ENCODE peak calls at places on chromosomes 11 and 22, in five cellular contexts. One of them, this sample, is unnamed. For H3K27me3, the result is how much of the 10 kb centered on the place peaks cover.

GRCh38 chr11:71080239-71081097 is 171.9 kb downstream of the SHANK2 start:
- DNase-seq in Peyer's patch: peak
- DNase-seq in fibroblast of lung: peak
- DNase-seq in BE2C: peak
- DNase-seq in tibial artery: peak
- DNase-seq in this sample: peak

GRCh38 chr11:19276859-19277808 is 36.4 kb upstream of the E2F8 start:
- DNase-seq in BE2C: no peak
- DNase-seq in fibroblast of lung: peak
- DNase-seq in tibial artery: no peak
- DNase-seq in Peyer's patch: peak
- DNase-seq in this sample: peak

GRCh38 chr11:61004841-61005240 is 33.4 kb downstream of the CD6 start:
- DNase-seq in tibial artery: no peak
- DNase-seq in fibroblast of lung: peak
- DNase-seq in BE2C: no peak
- DNase-seq in Peyer's patch: no peak
- DNase-seq in this sample: no peak

GRCh38 chr22:43743131-43743530 is 69.0 kb downstream of the EFCAB6 start:
- DNase-seq in fibroblast of lung: no peak
- DNase-seq in BE2C: peak
- DNase-seq in Peyer's patch: no peak
- DNase-seq in tibial artery: no peak
- DNase-seq in this sample: no peak

GRCh38 chr11:122234257-122234656 is 118.2 kb upstream of the BLID start:
- DNase-seq in BE2C: no peak
- DNase-seq in fibroblast of lung: no peak
- DNase-seq in tibial artery: no peak
- DNase-seq in Peyer's patch: no peak
- DNase-seq in this sample: no peak

GRCh38 chr11:118079507-118079906 is 2.6 kb downstream of the TMPRSS4 start:
- DNase-seq in BE2C: no peak
- DNase-seq in tibial artery: no peak
- DNase-seq in fibroblast of lung: no peak
- DNase-seq in Peyer's patch: peak
- DNase-seq in this sample: peak

GRCh38 chr11:123103326-123103980 is 41.5 kb upstream of the HSPA8 start:
- DNase-seq in tibial artery: peak
- DNase-seq in BE2C: peak
- DNase-seq in fibroblast of lung: peak
- DNase-seq in Peyer's patch: peak
- DNase-seq in this sample: peak

GRCh38 chr11:71539017-71539416 is 1.2 kb downstream of the KRTAP5-8 start:
- DNase-seq in tibial artery: no peak
- DNase-seq in Peyer's patch: peak
- DNase-seq in fibroblast of lung: no peak
- DNase-seq in BE2C: no peak
- DNase-seq in this sample: no peak

GRCh38 chr22:36334838-36335603 is 52.7 kb downstream of the MYH9 start:
- DNase-seq in BE2C: peak
- DNase-seq in fibroblast of lung: peak
- DNase-seq in tibial artery: no peak
- DNase-seq in Peyer's patch: no peak
- DNase-seq in this sample: peak

GRCh38 chr11:134949121-134949591 is 537.1 kb upstream of the B3GAT1 start:
- DNase-seq in fibroblast of lung: peak
- DNase-seq in BE2C: no peak
- DNase-seq in Peyer's patch: no peak
- DNase-seq in tibial artery: peak
- DNase-seq in this sample: peak

GRCh38 chr11:108223449-108224149 is 732 bp downstream of the ATM start:
- DNase-seq in BE2C: no peak
- DNase-seq in tibial artery: peak
- DNase-seq in Peyer's patch: no peak
- DNase-seq in fibroblast of lung: peak
- DNase-seq in this sample: no peak

GRCh38 chr11:44763111-44763820 is 36.5 kb downstream of the TSPAN18 start:
- DNase-seq in fibroblast of lung: peak
- DNase-seq in tibial artery: no peak
- DNase-seq in BE2C: no peak
- DNase-seq in Peyer's patch: no peak
- DNase-seq in this sample: peak

GRCh38 chr11:105935791-105936190 is 86.2 kb downstream of the MSANTD4 start:
- DNase-seq in tibial artery: no peak
- DNase-seq in BE2C: no peak
- DNase-seq in Peyer's patch: no peak
- DNase-seq in fibroblast of lung: peak
- DNase-seq in this sample: peak

GRCh38 chr11:2099523-2100316 is 39.5 kb downstream of the IGF2 start:
- DNase-seq in Peyer's patch: peak
- DNase-seq in fibroblast of lung: no peak
- DNase-seq in BE2C: no peak
- DNase-seq in tibial artery: no peak
- DNase-seq in this sample: peak

GRCh38 chr22:48651981-48652538 is 1175.6 kb downstream of the BRD1 start:
- DNase-seq in Peyer's patch: no peak
- DNase-seq in fibroblast of lung: peak
- DNase-seq in BE2C: no peak
- DNase-seq in tibial artery: no peak
- DNase-seq in this sample: no peak

GRCh38 chr22:28017859-28018258 is 98.8 kb upstream of the PITPNB start:
- DNase-seq in Peyer's patch: peak
- DNase-seq in BE2C: peak
- DNase-seq in tibial artery: peak
- DNase-seq in fibroblast of lung: no peak
- DNase-seq in this sample: no peak

GRCh38 chr11:86876716-86877234 is 76.4 kb downstream of the PRSS23 start:
- DNase-seq in tibial artery: no peak
- DNase-seq in BE2C: no peak
- DNase-seq in Peyer's patch: no peak
- DNase-seq in fibroblast of lung: peak
- DNase-seq in this sample: no peak

GRCh38 chr11:2932850-2933251 is 3.6 kb upstream of the PHLDA2 start:
- DNase-seq in fibroblast of lung: peak
- DNase-seq in BE2C: no peak
- DNase-seq in Peyer's patch: peak
- DNase-seq in tibial artery: no peak
- DNase-seq in this sample: peak

GRCh38 chr11:73521621-73522020 is 76.3 kb downstream of the FAM168A start:
- DNase-seq in Peyer's patch: no peak
- DNase-seq in BE2C: no peak
- DNase-seq in tibial artery: no peak
- DNase-seq in fibroblast of lung: peak
- DNase-seq in this sample: no peak

GRCh38 chr11:128135451-128135850 is 451.9 kb downstream of the ETS1 start:
- DNase-seq in fibroblast of lung: peak
- DNase-seq in BE2C: no peak
- DNase-seq in Peyer's patch: no peak
- DNase-seq in tibial artery: no peak
- DNase-seq in this sample: no peak

GRCh38 chr11:76721755-76722677 is 51.5 kb upstream of the LRRC32 start:
- DNase-seq in Peyer's patch: peak
- DNase-seq in tibial artery: peak
- DNase-seq in BE2C: peak
- DNase-seq in fibroblast of lung: peak
- DNase-seq in this sample: peak

GRCh38 chr11:13446444-13446843 is 16.6 kb downstream of the BTBD10 start:
- DNase-seq in Peyer's patch: no peak
- DNase-seq in tibial artery: no peak
- DNase-seq in BE2C: no peak
- DNase-seq in fibroblast of lung: peak
- DNase-seq in this sample: peak

GRCh38 chr11:73781303-73781702 is 6.4 kb upstream of the MRPL48 start:
- DNase-seq in fibroblast of lung: no peak
- DNase-seq in tibial artery: no peak
- DNase-seq in Peyer's patch: no peak
- DNase-seq in BE2C: no peak
- DNase-seq in this sample: no peak

GRCh38 chr11:58739725-58740430 is 8.1 kb upstream of the GLYAT start:
- DNase-seq in fibroblast of lung: peak
- DNase-seq in Peyer's patch: no peak
- DNase-seq in tibial artery: no peak
- DNase-seq in BE2C: no peak
- DNase-seq in this sample: no peak

GRCh38 chr11:131408011-131408640 is 37.7 kb downstream of the NTM start:
- DNase-seq in Peyer's patch: peak
- DNase-seq in tibial artery: peak
- DNase-seq in BE2C: no peak
- DNase-seq in fibroblast of lung: peak
- DNase-seq in this sample: peak

DNA sequence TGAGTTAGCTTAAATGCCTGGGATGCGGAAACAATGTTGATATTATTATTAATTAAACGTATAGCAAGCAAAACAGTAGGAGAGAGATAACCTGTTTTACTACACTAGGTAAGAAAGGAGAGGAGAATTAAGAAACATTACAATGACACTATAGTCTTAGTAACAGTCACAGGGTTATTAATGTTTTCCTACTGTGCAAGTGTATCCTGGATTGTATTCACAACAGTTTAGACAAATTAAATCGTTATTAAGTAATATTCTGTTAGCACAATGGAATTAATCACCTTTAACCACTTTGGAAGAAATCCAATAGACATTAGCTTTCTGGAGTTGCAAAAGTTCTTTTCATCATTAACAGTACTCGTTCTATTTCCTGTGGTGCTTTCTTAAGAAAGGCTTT is 3.4 kb downstream of the FAM181B start:
- DNase-seq in Peyer's patch: no peak
- DNase-seq in tibial artery: no peak
- DNase-seq in BE2C: no peak
- DNase-seq in fibroblast of lung: no peak
- DNase-seq in this sample: peak
- H3K27me3 ChIP-seq in Peyer's patch: under half
- H3K27me3 ChIP-seq in tibial artery: under half
- H3K27me3 ChIP-seq in BE2C: under half
- H3K27me3 ChIP-seq in fibroblast of lung: under half
- H3K27me3 ChIP-seq in this sample: under half

GRCh38 chr22:49966716-49967332 is 6.3 kb downstream of the PIM3 start:
- DNase-seq in tibial artery: peak
- DNase-seq in fibroblast of lung: no peak
- DNase-seq in BE2C: peak
- DNase-seq in Peyer's patch: peak
- DNase-seq in this sample: no peak

GRCh38 chr22:49966041-49966715 is 5.6 kb downstream of the PIM3 start:
- DNase-seq in tibial artery: peak
- DNase-seq in Peyer's patch: peak
- DNase-seq in BE2C: peak
- DNase-seq in fibroblast of lung: no peak
- DNase-seq in this sample: no peak

GRCh38 chr22:49964493-49965290 is 4.1 kb downstream of the PIM3 start:
- DNase-seq in Peyer's patch: peak
- DNase-seq in BE2C: peak
- DNase-seq in tibial artery: peak
- DNase-seq in fibroblast of lung: no peak
- DNase-seq in this sample: no peak

GRCh38 chr22:49964136-49964492 is 3.5 kb downstream of the PIM3 start:
- DNase-seq in Peyer's patch: peak
- DNase-seq in fibroblast of lung: no peak
- DNase-seq in BE2C: peak
- DNase-seq in tibial artery: peak
- DNase-seq in this sample: no peak

GRCh38 chr22:49965291-49966040 is 4.9 kb downstream of the PIM3 start:
- DNase-seq in Peyer's patch: peak
- DNase-seq in BE2C: peak
- DNase-seq in fibroblast of lung: no peak
- DNase-seq in tibial artery: peak
- DNase-seq in this sample: no peak
- H3K4me3 ChIP-seq in Peyer's patch: no peak
- H3K4me3 ChIP-seq in BE2C: no peak
- H3K4me3 ChIP-seq in fibroblast of lung: no peak
- H3K4me3 ChIP-seq in tibial artery: peak
- H3K4me3 ChIP-seq in this sample: no peak

GRCh38 chr11:10322830-10323792 is 18.2 kb downstream of the ADM start:
- DNase-seq in fibroblast of lung: peak
- DNase-seq in Peyer's patch: peak
- DNase-seq in BE2C: peak
- DNase-seq in tibial artery: peak
- DNase-seq in this sample: peak
- TF ChIP-seq CTCF in fibroblast of lung: peak
- TF ChIP-seq CTCF in Peyer's patch: peak
- TF ChIP-seq CTCF in BE2C: peak
- TF ChIP-seq CTCF in tibial artery: peak
- TF ChIP-seq CTCF in this sample: peak

GRCh38 chr22:19766506-19767426 is 6.2 kb downstream of the TBX1 start:
- DNase-seq in BE2C: no peak
- DNase-seq in fibroblast of lung: no peak
- DNase-seq in tibial artery: peak
- DNase-seq in Peyer's patch: peak
- DNase-seq in this sample: peak
- H3K27me3 ChIP-seq in BE2C: half or more
- H3K27me3 ChIP-seq in fibroblast of lung: half or more
- H3K27me3 ChIP-seq in tibial artery: half or more
- H3K27me3 ChIP-seq in Peyer's patch: under half
- H3K27me3 ChIP-seq in this sample: under half

GRCh38 chr11:506950-507726 is at the start of gene RNH1:
- DNase-seq in tibial artery: peak
- DNase-seq in Peyer's patch: peak
- DNase-seq in fibroblast of lung: peak
- DNase-seq in BE2C: peak
- DNase-seq in this sample: peak

GRCh38 chr11:507727-508515 is 879 bp upstream of the RNH1 start:
- DNase-seq in tibial artery: no peak
- DNase-seq in fibroblast of lung: no peak
- DNase-seq in BE2C: no peak
- DNase-seq in Peyer's patch: no peak
- DNase-seq in this sample: no peak

GRCh38 chr11:506238-506949 is 648 bp downstream of the RNH1 start:
- DNase-seq in BE2C: peak
- DNase-seq in tibial artery: peak
- DNase-seq in fibroblast of lung: peak
- DNase-seq in Peyer's patch: peak
- DNase-seq in this sample: peak

GRCh38 chr11:504994-505344 is 2.1 kb downstream of the RNH1 start:
- DNase-seq in fibroblast of lung: no peak
- DNase-seq in Peyer's patch: no peak
- DNase-seq in BE2C: no peak
- DNase-seq in tibial artery: no peak
- DNase-seq in this sample: no peak

DNA sequence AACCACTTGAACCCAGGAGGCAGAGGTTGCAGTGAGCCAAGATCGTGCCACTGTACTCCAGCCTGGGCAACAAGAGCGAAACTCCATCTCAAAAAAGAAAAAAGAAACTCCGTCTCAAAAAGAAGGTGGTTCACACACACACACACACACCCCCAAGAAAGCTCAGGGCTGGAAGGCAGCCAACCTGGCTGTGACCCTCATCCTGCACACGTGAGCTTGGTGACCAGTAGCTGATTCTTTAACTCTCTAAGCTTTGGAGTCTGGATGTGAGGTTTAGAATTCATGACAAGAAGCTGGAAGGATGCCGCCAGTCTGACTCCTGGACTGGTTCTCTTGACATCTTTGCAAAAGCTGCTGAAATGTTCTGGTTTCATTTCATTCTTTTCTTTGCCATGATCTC is 1.9 kb upstream of the RNH1 start:
- DNase-seq in BE2C: no peak
- DNase-seq in Peyer's patch: no peak
- DNase-seq in tibial artery: no peak
- DNase-seq in fibroblast of lung: no peak
- DNase-seq in this sample: no peak
- H3K4me3 ChIP-seq in BE2C: no peak
- H3K4me3 ChIP-seq in Peyer's patch: no peak
- H3K4me3 ChIP-seq in tibial artery: no peak
- H3K4me3 ChIP-seq in fibroblast of lung: no peak
- H3K4me3 ChIP-seq in this sample: no peak

This sample was measured in bronchial epithelial cell.